ENCODE peak calls at places on chromosomes 12 and 14, in nine cellular contexts. Q is IMR-90; T is astrocyte; E is WERI-Rb-1; P is activated CD8-positive, alpha-beta T cell treated with anti-CD3 and anti-CD28 coated beads for 36 hours; S is cardiac fibroblast; D is HFFc6; N is cardiac muscle cell; O is H1. J is an unnamed sample.

GRCh38 chr14:68373847-68374582 is 418.9 kb downstream of the ZFP36L1 start:
- DNase-seq in Q (no peak), T (no peak), E (no peak), P (no peak), S (no peak), D (no peak), N (no peak), O (no peak), J (no peak)

GRCh38 chr12:123540899-123541662 is 7.6 kb upstream of the RILPL1 start:
- DNase-seq in Q (no peak), T (no peak), E (no peak), P (no peak), S (no peak), D (no peak), N (no peak), O (no peak), J (no peak)

GRCh38 chr12:123474493-123475255 is 16.7 kb downstream of the SNRNP35 start:
- DNase-seq in Q (no peak), T (no peak), E (no peak), P (no peak), S (no peak), D (no peak), N (no peak), O (no peak), J (no peak)

GRCh38 chr12:124527861-124528561 is 39.4 kb downstream of the NCOR2 start:
- DNase-seq in Q (no peak), T (no peak), E (peak), P (no peak), S (peak), D (no peak), N (no peak), O (no peak), J (no peak)

GRCh38 chr12:71958056-71958455 is 19.4 kb downstream of the TPH2 start:
- DNase-seq in Q (peak), T (peak), E (no peak), P (no peak), S (peak), D (peak), N (no peak), O (no peak), J (no peak)

GRCh38 chr12:75960086-75960910 is 71.3 kb downstream of the PHLDA1 start:
- DNase-seq in Q (peak), T (no peak), E (no peak), P (no peak), S (no peak), D (peak), N (peak), O (peak), J (no peak)

GRCh38 chr12:87967871-87968270 is 61.3 kb downstream of the C12orf50 start:
- DNase-seq in Q (no peak), T (no peak), E (no peak), P (no peak), S (peak), D (no peak), N (peak), O (no peak), J (no peak)

GRCh38 chr14:102206901-102207300 is 67.2 kb downstream of the WDR20 start:
- DNase-seq in Q (no peak), T (no peak), E (peak), P (no peak), S (no peak), D (no peak), N (no peak), O (no peak), J (no peak)

GRCh38 chr14:67461341-67461985 is 27.1 kb downstream of the TMEM229B start:
- DNase-seq in Q (peak), T (no peak), E (no peak), P (no peak), S (peak), D (no peak), N (peak), O (no peak), J (no peak)

GRCh38 chr12:127773520-127773919 is 493.4 kb upstream of the TMEM132C start:
- DNase-seq in Q (no peak), T (no peak), E (peak), P (no peak), S (no peak), D (no peak), N (no peak), O (no peak), J (no peak)

GRCh38 chr12:101459642-101460346 is 15.3 kb upstream of the SPIC start:
- DNase-seq in Q (peak), T (no peak), E (no peak), P (no peak), S (peak), D (peak), N (no peak), O (no peak), J (no peak)

GRCh38 chr14:64249363-64249762 is 44.8 kb downstream of the ESR2 start:
- DNase-seq in Q (no peak), T (no peak), E (no peak), P (no peak), S (no peak), D (no peak), N (peak), O (no peak), J (no peak)

GRCh38 chr12:87509233-87509820 is 519.9 kb downstream of the C12orf50 start:
- DNase-seq in Q (peak), T (peak), E (no peak), P (no peak), S (peak), D (no peak), N (peak), O (no peak), J (no peak)

GRCh38 chr14:69769623-69770022 is 2.7 kb downstream of the SRSF5 start:
- DNase-seq in Q (no peak), T (no peak), E (no peak), P (no peak), S (no peak), D (no peak), N (no peak), O (no peak), J (no peak)

GRCh38 chr14:64186231-64187129 is 107.7 kb downstream of the ESR2 start:
- DNase-seq in Q (no peak), T (no peak), E (peak), P (no peak), S (no peak), D (no peak), N (no peak), O (peak), J (no peak)

GRCh38 chr14:75301666-75302325 is 23.2 kb downstream of the FOS start:
- DNase-seq in Q (no peak), T (no peak), E (no peak), P (peak), S (peak), D (no peak), N (peak), O (no peak), J (no peak)

GRCh38 chr12:3293446-3294161 is 197.4 kb upstream of the PRMT8 start:
- DNase-seq in Q (peak), T (peak), E (peak), P (no peak), S (peak), D (peak), N (peak), O (no peak), J (no peak)

GRCh38 chr14:99790978-99791376 is 2.2 kb upstream of the EML1 start:
- DNase-seq in Q (no peak), T (no peak), E (no peak), P (no peak), S (no peak), D (no peak), N (no peak), O (no peak), J (no peak)

GRCh38 chr12:109994262-109995175 is 1.6 kb downstream of the GIT2 start:
- DNase-seq in Q (no peak), T (no peak), E (no peak), P (no peak), S (peak), D (no peak), N (peak), O (no peak), J (no peak)

GRCh38 chr14:63295231-63295685 is 23.5 kb downstream of the GPHB5 start:
- DNase-seq in Q (no peak), T (no peak), E (no peak), P (no peak), S (peak), D (no peak), N (no peak), O (no peak), J (no peak)

GRCh38 chr14:68547305-68548193 is 245.3 kb downstream of the ZFP36L1 start:
- DNase-seq in Q (peak), T (peak), E (no peak), P (no peak), S (peak), D (peak), N (peak), O (peak), J (no peak)

GRCh38 chr14:22213110-22213509 is 375.9 kb downstream of the DAD1 start:
- DNase-seq in Q (peak), T (no peak), E (no peak), P (no peak), S (peak), D (no peak), N (peak), O (no peak), J (no peak)

GRCh38 chr12:32002848-32003493 is 43.8 kb downstream of the RESF1 start:
- DNase-seq in Q (no peak), T (peak), E (no peak), P (no peak), S (peak), D (no peak), N (peak), O (no peak), J (no peak)

GRCh38 chr12:52063986-52064649 is 5.7 kb upstream of the ATG101 start:
- DNase-seq in Q (peak), T (peak), E (no peak), P (no peak), S (peak), D (peak), N (peak), O (no peak), J (no peak)

GRCh38 chr14:32432813-32433538 is 103.9 kb downstream of the AKAP6 start:
- DNase-seq in Q (no peak), T (no peak), E (no peak), P (no peak), S (peak), D (no peak), N (no peak), O (no peak), J (no peak)

GRCh38 chr12:122148657-122149056 is 25.4 kb downstream of the IL31 start:
- DNase-seq in Q (peak), T (peak), E (no peak), P (no peak), S (peak), D (no peak), N (peak), O (no peak), J (no peak)

GRCh38 chr14:103296007-103296406 is 38.0 kb upstream of the EIF5 start:
- DNase-seq in Q (peak), T (peak), E (no peak), P (no peak), S (peak), D (peak), N (peak), O (no peak), J (no peak)

GRCh38 chr12:69415471-69416275 is 54.5 kb upstream of the FRS2 start:
- DNase-seq in Q (peak), T (peak), E (peak), P (peak), S (peak), D (peak), N (peak), O (peak), J (no peak)

GRCh38 chr12:53960187-53961024 is 5.7 kb downstream of the HOXC12 start:
- DNase-seq in Q (no peak), T (no peak), E (no peak), P (no peak), S (no peak), D (no peak), N (no peak), O (no peak), J (no peak)

GRCh38 chr12:56299308-56299852 is 750 bp downstream of the CS start:
- DNase-seq in Q (peak), T (peak), E (no peak), P (peak), S (no peak), D (peak), N (no peak), O (peak), J (no peak)

GRCh38 chr12:41100572-41100971 is 87.5 kb upstream of the PDZRN4 start:
- DNase-seq in Q (no peak), T (no peak), E (no peak), P (no peak), S (no peak), D (no peak), N (no peak), O (no peak), J (no peak)

GRCh38 chr14:92846162-92846897 is 52.2 kb downstream of the GOLGA5 start:
- DNase-seq in Q (peak), T (peak), E (no peak), P (peak), S (peak), D (peak), N (peak), O (no peak), J (no peak)

DNA sequence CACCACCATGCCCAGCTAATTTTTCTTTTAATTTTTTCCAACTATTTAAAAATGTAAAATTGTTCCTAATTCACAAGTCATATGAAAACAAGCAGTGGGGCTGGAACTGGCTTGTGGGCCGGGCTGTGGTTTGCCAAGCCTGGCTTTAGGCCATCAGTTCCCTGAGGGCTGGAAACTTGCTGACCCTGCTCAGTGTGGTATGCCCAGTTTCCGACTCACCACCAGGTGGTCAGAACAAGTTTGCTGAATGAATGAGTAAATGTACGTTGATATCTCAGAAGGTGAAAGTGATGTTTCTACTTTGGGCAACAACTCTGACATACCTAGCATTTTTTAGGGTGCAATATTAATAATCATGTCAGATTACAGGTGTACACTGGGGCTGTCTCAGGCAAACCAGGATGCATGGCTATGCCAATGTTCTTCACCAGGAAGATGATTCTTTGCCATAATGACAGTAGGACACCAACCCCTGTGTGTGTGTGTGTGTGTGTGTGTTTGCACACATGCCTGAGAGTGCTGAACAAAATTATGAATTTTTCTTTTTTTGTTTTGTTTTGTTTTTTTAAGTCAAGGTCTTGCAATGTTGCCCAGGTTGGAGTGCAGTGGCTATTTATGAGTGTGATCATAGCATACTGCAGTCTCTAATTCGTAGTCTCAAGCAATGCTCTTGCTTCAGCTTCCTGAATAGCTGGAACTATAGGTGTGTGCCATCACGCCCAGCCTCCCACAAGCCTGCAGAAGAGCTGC is 106.1 kb downstream of the PTPN11 start:
- DNase-seq in Q (peak), T (peak), E (no peak), P (no peak), S (peak), D (peak), N (peak), O (no peak), J (no peak)
- TF ChIP-seq CTCF in Q (no peak), T (peak), E (no peak), P (no peak), S (peak), D (peak), N (peak), O (peak), J (no peak)

DNA sequence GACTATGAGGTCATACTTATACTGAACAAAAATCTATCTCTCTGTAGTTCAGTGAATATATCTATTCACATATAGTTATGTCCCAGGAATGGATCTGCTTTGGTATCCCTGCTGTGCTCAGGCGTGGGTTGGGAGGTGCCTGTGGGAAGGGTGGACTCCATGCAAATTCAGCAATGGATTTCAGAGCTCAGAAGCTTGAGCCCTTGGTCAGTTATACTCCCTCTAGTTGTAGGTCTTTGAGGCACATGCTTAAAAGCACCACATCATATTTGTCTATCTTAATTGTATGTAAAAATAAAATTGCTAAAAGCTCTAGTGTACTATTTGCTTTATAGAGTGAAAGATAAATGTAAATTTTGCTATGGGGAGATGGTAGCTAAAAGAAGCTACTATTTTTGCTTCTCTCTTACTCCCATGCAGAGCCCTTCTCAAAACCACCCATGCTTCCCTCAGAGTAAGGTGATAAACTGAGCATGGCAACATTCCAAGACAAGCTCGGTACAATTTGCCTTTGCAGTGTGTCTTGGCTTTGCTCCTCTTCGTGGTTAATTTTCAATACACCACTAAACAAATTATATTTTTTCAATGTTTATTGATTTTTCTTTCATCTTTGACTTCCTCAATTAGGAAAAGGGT is 54.9 kb downstream of the SLC16A7 start:
- DNase-seq in Q (peak), T (peak), E (no peak), P (no peak), S (peak), D (peak), N (peak), O (no peak), J (no peak)
- TF ChIP-seq CTCF in Q (no peak), T (no peak), E (no peak), P (no peak), S (peak), D (no peak), N (peak), O (no peak), J (no peak)

GRCh38 chr12:45994736-45995135 is 4.4 kb upstream of the SCAF11 start:
- DNase-seq in Q (no peak), T (no peak), E (no peak), P (peak), S (no peak), D (no peak), N (no peak), O (no peak), J (no peak)
- TF ChIP-seq CTCF in Q (no peak), T (no peak), E (no peak), P (no peak), S (no peak), D (no peak), N (no peak), O (no peak), J (no peak)

GRCh38 chr12:29902043-29902442 is 118.3 kb upstream of the TMTC1 start:
- DNase-seq in Q (no peak), T (no peak), E (no peak), P (no peak), S (no peak), D (no peak), N (no peak), O (no peak), J (no peak)

GRCh38 chr12:29908154-29908553 is 124.4 kb upstream of the TMTC1 start:
- DNase-seq in Q (no peak), T (no peak), E (no peak), P (no peak), S (no peak), D (no peak), N (no peak), O (no peak), J (no peak)

GRCh38 chr12:29901585-29901984 is 117.8 kb upstream of the TMTC1 start:
- DNase-seq in Q (no peak), T (no peak), E (no peak), P (no peak), S (peak), D (no peak), N (no peak), O (peak), J (no peak)

DNA sequence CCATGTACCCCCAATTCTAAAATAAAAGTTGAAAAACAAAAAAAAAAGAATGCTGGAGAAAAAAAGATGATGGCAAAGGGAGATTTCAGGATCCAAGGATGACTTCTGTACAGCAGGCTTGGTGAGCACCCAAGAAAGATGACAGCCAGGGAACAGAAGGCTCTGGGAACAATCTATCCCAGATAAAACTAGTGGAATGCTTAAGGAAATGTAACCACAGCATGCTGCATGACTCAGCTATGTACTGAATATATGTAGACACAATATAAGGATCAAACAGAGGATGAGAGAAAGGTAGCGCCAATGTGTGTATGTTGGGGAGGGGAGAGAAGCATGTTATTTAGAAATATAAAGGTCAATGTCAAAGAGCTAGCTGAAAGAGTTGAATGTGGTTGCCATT is 123.7 kb upstream of the TMTC1 start:
- DNase-seq in Q (no peak), T (peak), E (no peak), P (no peak), S (peak), D (no peak), N (peak), O (no peak), J (no peak)
- TF ChIP-seq CTCF in Q (no peak), T (no peak), E (no peak), P (no peak), S (no peak), D (no peak), N (no peak), O (no peak), J (no peak)

DNA sequence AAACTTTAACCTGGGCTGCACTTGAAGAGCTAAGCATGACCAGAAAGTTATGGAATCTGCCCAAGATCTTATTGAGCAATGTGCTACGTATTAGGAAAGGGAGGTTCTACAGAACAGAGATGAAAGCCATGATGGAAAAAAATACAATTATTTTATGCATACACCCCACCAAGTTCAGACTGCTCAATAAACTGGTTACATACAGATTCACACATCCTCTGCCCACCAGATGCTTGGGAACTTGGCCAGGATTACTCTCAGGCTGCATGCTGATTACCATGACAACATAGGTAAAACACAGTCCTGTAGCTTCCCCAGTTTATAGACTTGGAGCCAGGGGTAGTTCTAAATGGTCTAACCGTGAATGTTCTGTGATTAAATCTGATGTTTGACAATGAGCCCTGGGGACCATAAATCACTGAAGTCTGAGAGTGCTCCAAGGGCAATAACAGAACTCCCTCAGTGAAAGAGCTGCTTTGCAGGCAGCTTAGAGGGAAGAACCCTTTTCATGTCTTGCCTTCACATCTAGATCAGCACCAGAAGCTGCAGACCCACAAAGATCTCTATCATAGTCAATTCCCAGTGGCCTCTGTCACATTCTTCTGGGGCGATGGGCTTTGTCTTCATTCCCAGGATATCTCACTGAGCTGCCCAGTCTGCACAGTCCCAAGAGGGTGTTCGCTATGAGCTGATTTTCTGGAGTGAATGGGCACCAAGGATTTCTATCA is 232.2 kb downstream of the EMP1 start:
- DNase-seq in Q (no peak), T (peak), E (no peak), P (no peak), S (no peak), D (no peak), N (no peak), O (no peak), J (no peak)
- TF ChIP-seq CTCF in Q (no peak), T (no peak), E (no peak), P (no peak), S (no peak), D (no peak), N (no peak), O (no peak), J (no peak)

J was measured in mesothelial cell of epicardium.